ENCODE peak calls at places on chromosomes 2 and 18, in six cellular contexts. W, F, P, Q, B and S are unnamed samples.

GRCh38 chr2:105592288-105592687 is 152.4 kb upstream of the NCK2 start:
- DNase-seq in W (no peak), F (peak; percentile 67), P (no peak), Q (no peak), B (no peak), S (no peak)

GRCh38 chr2:28643911-28644334 is 107.7 kb upstream of the PPP1CB start:
- DNase-seq in W (peak; percentile 85), F (no peak), P (peak; percentile 37), Q (no peak), B (no peak), S (no peak)

GRCh38 chr2:234286956-234287355 is 209.9 kb downstream of the ARL4C start:
- DNase-seq in W (no peak), F (no peak), P (no peak), Q (no peak), B (no peak), S (no peak)

GRCh38 chr2:60437080-60437765 is 116.2 kb downstream of the BCL11A start:
- DNase-seq in W (no peak), F (no peak), P (no peak), Q (no peak), B (no peak), S (no peak)

GRCh38 chr18:28048612-28049011 is 128.3 kb downstream of the CDH2 start:
- DNase-seq in W (no peak), F (no peak), P (no peak), Q (no peak), B (no peak), S (no peak)

GRCh38 chr2:104620840-104621239 is 233.1 kb upstream of the POU3F3 start:
- DNase-seq in W (no peak), F (no peak), P (no peak), Q (no peak), B (no peak), S (no peak)

GRCh38 chr2:151860613-151861146 is 32.5 kb upstream of the ARL5A start:
- DNase-seq in W (no peak), F (no peak), P (no peak), Q (no peak), B (no peak), S (no peak)

GRCh38 chr2:72153026-72153791 is 5.5 kb upstream of the CYP26B1 start:
- DNase-seq in W (no peak), F (no peak), P (no peak), Q (peak; percentile 27), B (no peak), S (no peak)

GRCh38 chr2:144798019-144798418 is 278.1 kb upstream of the ZEB2 start:
- DNase-seq in W (no peak), F (no peak), P (no peak), Q (no peak), B (no peak), S (no peak)

GRCh38 chr18:78632111-78632541 is 347.5 kb upstream of the SALL3 start:
- DNase-seq in W (peak; percentile 12), F (no peak), P (no peak), Q (peak; percentile 36), B (no peak), S (no peak)

GRCh38 chr2:196208915-196209314 is 37.5 kb upstream of the STK17B start:
- DNase-seq in W (no peak), F (peak; percentile 30), P (no peak), Q (no peak), B (no peak), S (no peak)

GRCh38 chr18:13382990-13383821 is 164.6 kb downstream of the LDLRAD4 start:
- DNase-seq in W (no peak), F (no peak), P (no peak), Q (peak; percentile 23), B (no peak), S (no peak)

DNA sequence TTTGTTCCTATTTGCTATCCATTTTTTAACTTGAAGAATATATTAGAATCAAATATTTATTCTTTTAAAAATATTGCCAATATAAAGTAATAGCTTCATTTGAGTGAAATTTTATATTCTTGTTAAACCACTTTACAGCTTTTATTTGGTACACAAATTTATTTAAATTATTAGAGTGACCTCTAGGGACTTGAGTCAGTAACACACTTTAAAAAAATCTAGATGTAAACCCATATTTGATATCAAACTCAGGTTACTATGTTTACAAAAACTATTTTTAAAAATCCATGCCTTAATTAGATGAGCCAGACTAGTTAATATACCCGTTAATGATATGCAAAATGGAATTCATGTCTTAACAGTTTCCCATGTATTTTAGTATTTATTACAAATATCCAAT is 134.6 kb downstream of the MAP4K4 start:
- DNase-seq in W (no peak), F (no peak), P (peak; percentile 32), Q (no peak), B (no peak), S (no peak)
- TF ChIP-seq CTCF in W (peak; percentile 10), F (peak; percentile 24), P (peak; percentile 31), Q (peak; percentile 56), B (peak; percentile 55), S (peak; percentile 20)

DNA sequence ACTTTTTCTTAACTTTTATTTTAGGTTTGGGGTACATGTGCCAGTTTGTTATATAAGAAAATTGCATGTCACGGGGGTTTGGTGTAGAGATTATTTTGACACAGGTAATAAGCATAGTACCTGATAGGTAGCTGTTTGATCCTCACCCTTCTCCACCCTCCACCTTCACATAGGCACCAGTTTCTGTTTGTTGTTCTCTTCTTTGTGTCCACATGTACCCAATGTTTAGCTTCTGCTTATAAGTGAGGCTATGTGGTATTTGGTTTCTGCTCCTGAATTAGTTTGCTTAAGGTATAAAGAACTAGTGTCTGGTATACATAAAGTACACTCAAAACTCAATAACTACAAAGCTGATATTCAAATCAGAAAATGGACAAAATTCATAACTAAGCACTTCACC is 654.6 kb upstream of the LINC00305 start:
- DNase-seq in W (no peak), F (no peak), P (no peak), Q (no peak), B (no peak), S (no peak)
- TF ChIP-seq CTCF in W (no peak), F (no peak), P (no peak), Q (no peak), B (no peak), S (no peak)

GRCh38 chr2:120064664-120065063 is 51.8 kb downstream of the EPB41L5 start:
- DNase-seq in W (no peak), F (no peak), P (peak; percentile 20), Q (no peak), B (no peak), S (no peak)

GRCh38 chr2:120066708-120067547 is 54.1 kb downstream of the EPB41L5 start:
- DNase-seq in W (peak; percentile 12), F (peak; percentile 34), P (peak; percentile 49), Q (no peak), B (no peak), S (no peak)
- TF ChIP-seq CTCF in W (no peak), F (no peak), P (no peak), Q (no peak), B (no peak), S (no peak)

DNA sequence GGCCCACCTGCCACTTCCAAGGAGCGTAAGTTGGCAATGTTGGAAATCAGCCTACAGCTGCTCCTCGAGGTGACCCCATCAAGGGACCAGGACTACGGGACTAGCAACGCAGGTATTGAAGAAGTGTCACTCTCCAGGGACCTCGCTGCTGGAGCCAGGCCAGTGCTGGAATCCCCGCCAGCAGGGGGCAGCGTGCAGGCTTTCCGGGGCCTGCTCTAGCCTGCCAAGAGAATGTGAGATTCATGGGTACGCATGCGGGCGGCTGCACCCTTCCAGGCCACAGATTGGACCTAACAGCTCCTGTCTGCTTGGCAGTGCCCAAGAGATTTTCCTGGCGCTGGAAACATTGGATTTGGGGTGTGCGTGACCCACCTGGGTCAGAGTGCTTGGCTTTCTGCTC is 182.8 kb upstream of the RAB12 start:
- DNase-seq in W (no peak), F (peak; percentile 28), P (no peak), Q (peak; percentile 79), B (no peak), S (no peak)
- TF ChIP-seq CTCF in W (peak; percentile 7), F (peak; percentile 50), P (peak; percentile 46), Q (peak; percentile 78), B (no peak), S (no peak)

GRCh38 chr2:121890041-121890440 is 134.6 kb downstream of the TSN start:
- DNase-seq in W (no peak), F (no peak), P (no peak), Q (no peak), B (no peak), S (no peak)

GRCh38 chr2:121886059-121886458 is 130.6 kb downstream of the TSN start:
- DNase-seq in W (no peak), F (no peak), P (no peak), Q (no peak), B (no peak), S (no peak)

GRCh38 chr2:121887513-121888188 is 132.2 kb downstream of the TSN start:
- DNase-seq in W (no peak), F (no peak), P (no peak), Q (no peak), B (no peak), S (no peak)

GRCh38 chr2:121884515-121884915 is 129.1 kb downstream of the TSN start:
- DNase-seq in W (no peak), F (no peak), P (no peak), Q (no peak), B (no peak), S (no peak)

GRCh38 chr2:121888189-121888557 is 132.7 kb downstream of the TSN start:
- DNase-seq in W (no peak), F (peak; percentile 46), P (no peak), Q (peak; percentile 77), B (no peak), S (no peak)
- TF ChIP-seq CTCF in W (peak; percentile 36), F (peak; percentile 66), P (peak; percentile 28), Q (peak; percentile 72), B (no peak), S (no peak)

DNA sequence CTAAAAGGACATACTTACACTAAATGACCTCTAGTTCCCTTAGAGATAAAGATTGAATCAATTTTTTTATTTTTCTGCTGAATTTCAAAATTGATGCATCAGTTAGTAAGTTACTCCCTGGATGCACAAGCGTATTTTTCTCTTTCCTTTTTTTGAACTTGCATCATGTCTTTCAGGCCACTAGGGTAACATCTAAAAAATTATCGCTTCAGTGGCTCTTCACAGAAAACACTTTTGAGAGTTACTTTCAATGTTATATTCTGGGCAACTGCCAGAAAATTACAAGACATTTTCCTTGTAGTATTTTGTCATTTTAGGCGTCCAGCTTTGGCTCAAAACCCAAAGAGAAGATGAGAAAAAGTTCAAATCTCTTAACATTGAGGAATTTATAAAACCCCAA is 59.8 kb downstream of the DSEL start:
- DNase-seq in W (peak; percentile 6), F (no peak), P (peak; percentile 29), Q (no peak), B (no peak), S (no peak)
- TF ChIP-seq CTCF in W (peak; percentile 20), F (no peak), P (peak; percentile 38), Q (peak; percentile 26), B (no peak), S (no peak)